ENCODE peak calls at places on chromosome 17, in six cellular contexts. M, V, S, J, D and O are unnamed samples.

GRCh38 chr17:19651461-19652238 is 3.1 kb downstream of the ALDH3A2 start:
- DNase-seq in M (no peak), V (no peak), S (no peak), J (no peak), D (no peak), O (no peak)

GRCh38 chr17:28404812-28405570 is 1.0 kb downstream of the SLC46A1 start:
- DNase-seq in M (no peak), V (no peak), S (no peak), J (no peak), D (no peak), O (no peak)

GRCh38 chr17:58307468-58308172 is 21.0 kb downstream of the TSPOAP1 start:
- DNase-seq in M (no peak), V (no peak), S (no peak), J (no peak), D (no peak), O (no peak)

GRCh38 chr17:78341559-78342437 is 18.1 kb downstream of the SOCS3 start:
- DNase-seq in M (no peak), V (no peak), S (peak; percentile 88), J (peak; percentile 74), D (peak; percentile 90), O (no peak)

GRCh38 chr17:47427985-47428384 is 102.9 kb upstream of the NPEPPS start:
- DNase-seq in M (no peak), V (no peak), S (no peak), J (no peak), D (no peak), O (no peak)

GRCh38 chr17:2056221-2057129 is 1.6 kb downstream of the HIC1 start:
- DNase-seq in M (no peak), V (no peak), S (no peak), J (peak; percentile 64), D (no peak), O (peak; percentile 63)

GRCh38 chr17:74325376-74325742 is 667 bp upstream of the KIF19 start:
- DNase-seq in M (no peak), V (no peak), S (no peak), J (no peak), D (no peak), O (no peak)

GRCh38 chr17:29176500-29177351 is 3.5 kb downstream of the MYO18A start:
- DNase-seq in M (peak; percentile 36), V (peak; percentile 44), S (peak; percentile 77), J (peak; percentile 43), D (no peak), O (peak; percentile 51)

GRCh38 chr17:19381741-19382444 is 3.6 kb downstream of the MAPK7 start:
- DNase-seq in M (no peak), V (no peak), S (no peak), J (no peak), D (peak; percentile 61), O (no peak)

GRCh38 chr17:2049333-2050245 is 5.3 kb upstream of the HIC1 start:
- DNase-seq in M (peak; percentile 88), V (no peak), S (peak; percentile 89), J (peak; percentile 77), D (peak; percentile 90), O (peak; percentile 92)

GRCh38 chr17:57823469-57824401 is 26.1 kb downstream of the MRPS23 start:
- DNase-seq in M (no peak), V (no peak), S (no peak), J (peak; percentile 27), D (no peak), O (no peak)

GRCh38 chr17:80251966-80252365 is 8.7 kb upstream of the RNF213 start:
- DNase-seq in M (no peak), V (no peak), S (no peak), J (no peak), D (no peak), O (no peak)

GRCh38 chr17:29155235-29155965 is 24.8 kb downstream of the MYO18A start:
- DNase-seq in M (peak; percentile 33), V (no peak), S (peak; percentile 81), J (peak; percentile 61), D (no peak), O (peak; percentile 69)

DNA sequence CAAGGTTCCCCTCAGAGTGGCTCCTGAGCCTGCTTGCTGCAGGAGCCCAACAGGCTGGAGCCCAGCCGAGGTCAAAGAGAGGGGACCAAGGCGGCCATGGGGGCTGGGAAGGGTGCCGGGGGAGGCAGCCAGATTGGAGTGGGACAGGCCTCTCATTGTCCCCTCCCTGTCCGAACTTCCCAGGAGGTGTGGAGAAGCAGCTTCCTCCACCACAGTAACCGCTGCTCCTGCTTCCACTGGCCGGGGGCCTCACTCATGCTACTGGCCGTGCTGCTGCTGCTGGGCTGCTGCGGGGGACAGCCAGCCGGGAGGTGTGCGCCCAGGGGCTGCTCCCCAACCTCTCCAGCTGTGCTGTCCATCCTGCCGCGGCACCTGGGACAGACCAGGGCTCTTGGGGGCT is 29.3 kb downstream of the TMEM94 start:
- DNase-seq in M (no peak), V (no peak), S (no peak), J (no peak), D (no peak), O (no peak)
- H3K4me1 ChIP-seq in M (peaks cover 25% of the 10 kb centered on the region), V (no peaks in the 10 kb centered on the region), S (peaks cover 33% of the 10 kb centered on the region), J (no peaks in the 10 kb centered on the region), D (peaks cover 4% of the 10 kb centered on the region), O (peaks cover 21% of the 10 kb centered on the region)

GRCh38 chr17:72792771-72793170 is 299.7 kb downstream of the SLC39A11 start:
- DNase-seq in M (no peak), V (no peak), S (no peak), J (no peak), D (no peak), O (no peak)

GRCh38 chr17:72790194-72790593 is 302.3 kb downstream of the SLC39A11 start:
- DNase-seq in M (no peak), V (no peak), S (no peak), J (no peak), D (no peak), O (no peak)

GRCh38 chr17:72797142-72797541 is 295.3 kb downstream of the SLC39A11 start:
- DNase-seq in M (no peak), V (no peak), S (no peak), J (no peak), D (no peak), O (no peak)

GRCh38 chr17:72794152-72794551 is 298.3 kb downstream of the SLC39A11 start:
- DNase-seq in M (no peak), V (no peak), S (no peak), J (no peak), D (no peak), O (no peak)

GRCh38 chr17:72795941-72796340 is 296.5 kb downstream of the SLC39A11 start:
- DNase-seq in M (no peak), V (no peak), S (no peak), J (no peak), D (no peak), O (no peak)
- H3K9me3 ChIP-seq in M (peaks cover 4% of the 10 kb centered on the region), V (no peaks in the 10 kb centered on the region), S (no peaks in the 10 kb centered on the region), J (peaks cover 20% of the 10 kb centered on the region), D (peaks cover 5% of the 10 kb centered on the region), O (no peaks in the 10 kb centered on the region)

DNA sequence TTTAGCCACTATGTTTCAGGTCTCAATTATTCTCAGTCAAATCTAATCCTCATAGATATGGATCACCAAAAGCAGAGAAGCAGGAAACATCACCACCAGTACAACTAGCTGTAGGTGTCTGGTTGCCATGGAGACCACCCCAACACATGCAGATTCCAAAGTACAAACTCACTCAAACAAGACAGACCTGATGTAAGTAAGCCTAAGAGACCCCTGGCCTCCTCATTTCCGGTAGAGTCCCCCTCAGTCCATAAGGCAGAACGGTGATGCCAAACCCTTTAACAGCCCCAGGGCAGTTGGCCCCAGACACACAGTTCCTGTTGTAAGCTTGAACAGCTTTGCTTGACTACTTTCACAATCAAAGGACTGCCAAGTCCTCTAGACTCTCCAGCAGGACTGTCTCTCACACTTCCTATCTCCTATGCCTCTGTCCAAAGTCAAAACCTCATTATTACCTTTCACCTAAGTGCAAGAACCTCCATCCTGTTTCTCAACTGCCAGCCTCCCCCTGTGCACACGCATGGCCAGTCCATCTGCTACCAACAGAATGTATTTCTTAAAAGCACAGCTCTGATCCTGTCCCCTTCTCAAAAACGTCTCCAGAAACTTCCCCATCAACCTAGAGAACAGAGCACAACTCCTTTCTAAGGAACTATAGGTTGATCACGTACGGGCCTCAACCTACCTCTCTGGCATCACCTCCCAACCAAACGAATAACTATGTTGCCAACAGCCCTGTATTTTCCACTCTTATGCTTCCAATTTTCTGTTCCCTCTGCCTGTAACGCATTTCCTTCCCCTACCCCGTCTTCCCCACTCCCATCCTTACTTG is 23.9 kb downstream of the SLC39A11 start:
- DNase-seq in M (no peak), V (no peak), S (no peak), J (peak; percentile 92), D (no peak), O (no peak)
- H3K4me1 ChIP-seq in M (no peaks in the 10 kb centered on the region), V (no peaks in the 10 kb centered on the region), S (no peaks in the 10 kb centered on the region), J (peaks cover 43% of the 10 kb centered on the region), D (peaks cover 30% of the 10 kb centered on the region), O (no peaks in the 10 kb centered on the region)

DNA sequence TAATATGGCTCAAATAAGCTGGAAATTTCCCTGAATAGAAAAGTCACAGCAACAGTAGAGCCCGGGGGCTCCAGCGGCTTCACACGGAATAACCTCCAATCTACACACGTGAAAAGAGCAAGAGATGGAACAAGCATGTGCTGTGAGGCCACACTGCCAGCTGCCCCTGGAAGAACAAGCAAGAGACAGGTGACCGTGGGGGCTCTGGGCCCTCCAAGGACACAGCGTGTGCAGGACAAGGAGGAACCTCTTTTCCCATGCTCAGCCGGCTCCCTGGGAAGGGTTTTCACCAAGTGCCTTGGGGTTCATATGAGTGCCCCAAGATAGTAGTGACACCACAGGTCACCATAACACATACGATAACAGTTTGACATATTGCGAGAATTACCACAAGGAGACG is 110.2 kb upstream of the ZNF750 start:
- DNase-seq in M (no peak), V (no peak), S (no peak), J (no peak), D (peak; percentile 31), O (no peak)
- H3K9me3 ChIP-seq in M (peaks cover 4% of the 10 kb centered on the region), V (peaks cover 62% of the 10 kb centered on the region), S (peaks cover 7% of the 10 kb centered on the region), J (peaks cover 51% of the 10 kb centered on the region), D (peaks cover 14% of the 10 kb centered on the region), O (no peaks in the 10 kb centered on the region)

GRCh38 chr17:36578671-36579070 is 13.0 kb upstream of the DHRS11 start:
- DNase-seq in M (no peak), V (no peak), S (no peak), J (peak; percentile 44), D (no peak), O (no peak)
- H3K4me1 ChIP-seq in M (no peaks in the 10 kb centered on the region), V (no peaks in the 10 kb centered on the region), S (peaks cover 6% of the 10 kb centered on the region), J (no peaks in the 10 kb centered on the region), D (no peaks in the 10 kb centered on the region), O (peaks cover 4% of the 10 kb centered on the region)

GRCh38 chr17:82946081-82946480 is 106.3 kb upstream of the ZNF750 start:
- DNase-seq in M (no peak), V (no peak), S (no peak), J (no peak), D (no peak), O (no peak)
- H3K9me3 ChIP-seq in M (peaks cover 13% of the 10 kb centered on the region), V (peaks cover 85% of the 10 kb centered on the region), S (peaks cover 23% of the 10 kb centered on the region), J (peaks cover 59% of the 10 kb centered on the region), D (peaks cover 30% of the 10 kb centered on the region), O (peaks cover 12% of the 10 kb centered on the region)

GRCh38 chr17:3894188-3894587 is 1.3 kb upstream of the CAMKK1 start:
- DNase-seq in M (no peak), V (no peak), S (no peak), J (no peak), D (no peak), O (no peak)

GRCh38 chr17:3892095-3892998 is 506 bp downstream of the CAMKK1 start:
- DNase-seq in M (peak; percentile 66), V (no peak), S (peak; percentile 46), J (peak; percentile 66), D (peak; percentile 96), O (peak; percentile 88)

GRCh38 chr17:3891626-3892094 is 1.2 kb downstream of the CAMKK1 start:
- DNase-seq in M (no peak), V (no peak), S (no peak), J (peak; percentile 15), D (no peak), O (peak; percentile 19)

GRCh38 chr17:3893720-3894116 is 865 bp upstream of the CAMKK1 start:
- DNase-seq in M (no peak), V (no peak), S (no peak), J (no peak), D (no peak), O (no peak)

GRCh38 chr17:3893003-3893719 is at the start of gene CAMKK1:
- DNase-seq in M (peak; percentile 84), V (peak; percentile 44), S (peak; percentile 97), J (peak; percentile 72), D (peak; percentile 94), O (peak; percentile 87)
- H3K4me1 ChIP-seq in M (peaks cover 18% of the 10 kb centered on the region), V (peaks cover 31% of the 10 kb centered on the region), S (peaks cover 69% of the 10 kb centered on the region), J (peaks cover 37% of the 10 kb centered on the region), D (peaks cover 52% of the 10 kb centered on the region), O (peaks cover 21% of the 10 kb centered on the region)